ENCODE peak calls at places on chromosome 3, in ten cellular contexts. One of them, this sample, is unnamed.

GRCh38 chr3:184789314-184789998 is 22.5 kb upstream of the VPS8 start:
- DNase-seq in HepG2: no peak
- DNase-seq in upper lobe of left lung: no peak
- DNase-seq in esophagus muscularis mucosa: no peak
- DNase-seq in GM23338: no peak
- DNase-seq in Panc1: no peak
- DNase-seq in GM12878: no peak
- DNase-seq in stomach: no peak
- DNase-seq in H1: no peak
- DNase-seq in sigmoid colon: no peak
- DNase-seq in this sample: no peak

GRCh38 chr3:184584001-184584891 is 22.7 kb downstream of the EPHB3 start:
- DNase-seq in GM12878: no peak
- DNase-seq in esophagus muscularis mucosa: no peak
- DNase-seq in sigmoid colon: no peak
- DNase-seq in HepG2: no peak
- DNase-seq in stomach: no peak
- DNase-seq in upper lobe of left lung: no peak
- DNase-seq in Panc1: no peak
- DNase-seq in GM23338: peak
- DNase-seq in H1: no peak
- DNase-seq in this sample: no peak

GRCh38 chr3:133948996-133949395 is 53.3 kb upstream of the RAB6B start:
- DNase-seq in sigmoid colon: no peak
- DNase-seq in Panc1: no peak
- DNase-seq in upper lobe of left lung: no peak
- DNase-seq in HepG2: no peak
- DNase-seq in H1: no peak
- DNase-seq in GM12878: no peak
- DNase-seq in GM23338: no peak
- DNase-seq in stomach: no peak
- DNase-seq in esophagus muscularis mucosa: no peak
- DNase-seq in this sample: no peak

GRCh38 chr3:171974986-171975837 is 64.2 kb upstream of the FNDC3B start:
- DNase-seq in H1: no peak
- DNase-seq in HepG2: no peak
- DNase-seq in esophagus muscularis mucosa: no peak
- DNase-seq in stomach: no peak
- DNase-seq in sigmoid colon: no peak
- DNase-seq in GM12878: no peak
- DNase-seq in Panc1: no peak
- DNase-seq in upper lobe of left lung: no peak
- DNase-seq in GM23338: no peak
- DNase-seq in this sample: peak

GRCh38 chr3:126137490-126138130 is 42.8 kb downstream of the ALDH1L1 start:
- DNase-seq in esophagus muscularis mucosa: peak
- DNase-seq in H1: no peak
- DNase-seq in upper lobe of left lung: peak
- DNase-seq in stomach: peak
- DNase-seq in Panc1: no peak
- DNase-seq in HepG2: no peak
- DNase-seq in sigmoid colon: peak
- DNase-seq in GM23338: no peak
- DNase-seq in GM12878: no peak
- DNase-seq in this sample: no peak

GRCh38 chr3:50630916-50631315 is 14.0 kb downstream of the MAPKAPK3 start:
- DNase-seq in esophagus muscularis mucosa: no peak
- DNase-seq in GM23338: no peak
- DNase-seq in upper lobe of left lung: no peak
- DNase-seq in stomach: no peak
- DNase-seq in sigmoid colon: no peak
- DNase-seq in GM12878: no peak
- DNase-seq in Panc1: no peak
- DNase-seq in H1: no peak
- DNase-seq in HepG2: no peak
- DNase-seq in this sample: no peak

GRCh38 chr3:40396406-40396805 is 9.4 kb downstream of the ENTPD3 start:
- DNase-seq in esophagus muscularis mucosa: no peak
- DNase-seq in HepG2: no peak
- DNase-seq in GM12878: no peak
- DNase-seq in H1: no peak
- DNase-seq in Panc1: no peak
- DNase-seq in GM23338: no peak
- DNase-seq in sigmoid colon: no peak
- DNase-seq in stomach: no peak
- DNase-seq in upper lobe of left lung: no peak
- DNase-seq in this sample: no peak

GRCh38 chr3:35659808-35660207 is 20.5 kb downstream of the ARPP21 start:
- DNase-seq in upper lobe of left lung: no peak
- DNase-seq in H1: no peak
- DNase-seq in esophagus muscularis mucosa: no peak
- DNase-seq in GM23338: peak
- DNase-seq in Panc1: no peak
- DNase-seq in stomach: no peak
- DNase-seq in sigmoid colon: no peak
- DNase-seq in GM12878: no peak
- DNase-seq in HepG2: peak
- DNase-seq in this sample: no peak

GRCh38 chr3:67790043-67790442 is 135.6 kb upstream of the SUCLG2 start:
- DNase-seq in esophagus muscularis mucosa: no peak
- DNase-seq in GM12878: peak
- DNase-seq in HepG2: peak
- DNase-seq in H1: peak
- DNase-seq in GM23338: peak
- DNase-seq in Panc1: peak
- DNase-seq in sigmoid colon: no peak
- DNase-seq in upper lobe of left lung: no peak
- DNase-seq in stomach: peak
- DNase-seq in this sample: peak

GRCh38 chr3:8979262-8979661 is 16.0 kb upstream of the RAD18 start:
- DNase-seq in sigmoid colon: no peak
- DNase-seq in stomach: no peak
- DNase-seq in GM23338: no peak
- DNase-seq in esophagus muscularis mucosa: peak
- DNase-seq in GM12878: no peak
- DNase-seq in upper lobe of left lung: no peak
- DNase-seq in H1: no peak
- DNase-seq in Panc1: no peak
- DNase-seq in HepG2: no peak
- DNase-seq in this sample: no peak

GRCh38 chr3:149487598-149488197 is 13.2 kb downstream of the TM4SF4 start:
- DNase-seq in sigmoid colon: no peak
- DNase-seq in esophagus muscularis mucosa: no peak
- DNase-seq in GM23338: peak
- DNase-seq in H1: no peak
- DNase-seq in GM12878: no peak
- DNase-seq in HepG2: no peak
- DNase-seq in Panc1: no peak
- DNase-seq in stomach: no peak
- DNase-seq in upper lobe of left lung: no peak
- DNase-seq in this sample: peak

GRCh38 chr3:197339841-197340520 is 41.6 kb upstream of the DLG1 start:
- DNase-seq in H1: no peak
- DNase-seq in HepG2: peak
- DNase-seq in sigmoid colon: no peak
- DNase-seq in upper lobe of left lung: no peak
- DNase-seq in GM12878: no peak
- DNase-seq in Panc1: no peak
- DNase-seq in stomach: no peak
- DNase-seq in GM23338: no peak
- DNase-seq in esophagus muscularis mucosa: no peak
- DNase-seq in this sample: no peak

GRCh38 chr3:75338342-75338741 is 325.8 kb upstream of the FRG2C start:
- DNase-seq in GM12878: no peak
- DNase-seq in esophagus muscularis mucosa: no peak
- DNase-seq in Panc1: no peak
- DNase-seq in upper lobe of left lung: no peak
- DNase-seq in H1: no peak
- DNase-seq in sigmoid colon: no peak
- DNase-seq in GM23338: no peak
- DNase-seq in stomach: no peak
- DNase-seq in HepG2: no peak
- DNase-seq in this sample: no peak

DNA sequence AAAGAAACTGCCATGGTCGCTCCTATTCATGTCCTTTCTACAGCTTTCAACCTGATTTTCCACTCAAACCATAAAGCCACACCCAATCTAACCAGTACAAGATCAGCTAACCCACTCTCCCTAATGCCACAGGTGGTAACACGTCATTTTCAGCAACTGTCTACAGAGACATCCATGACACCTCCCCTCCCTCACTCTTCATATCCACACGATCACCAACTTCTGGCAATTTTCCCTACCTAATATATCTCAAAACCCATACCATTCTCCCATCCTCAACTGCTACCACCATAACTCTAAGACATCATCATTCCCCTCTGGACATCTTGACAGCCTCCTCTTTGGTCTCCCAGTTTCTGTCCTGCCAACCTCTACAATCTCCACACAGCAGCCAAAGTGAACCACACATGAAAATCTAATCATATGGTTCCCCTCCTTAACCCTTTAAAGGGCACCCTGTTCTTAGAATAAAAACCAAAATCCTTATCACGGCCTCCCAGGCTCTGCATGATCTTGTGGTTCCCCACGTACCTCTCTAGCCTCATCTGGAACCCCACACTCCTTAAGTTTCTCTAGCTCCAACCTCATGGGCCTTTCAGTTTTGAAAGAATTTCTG is 33.6 kb downstream of the SPINK8 start:
- DNase-seq in GM23338: no peak
- DNase-seq in sigmoid colon: no peak
- DNase-seq in upper lobe of left lung: no peak
- DNase-seq in esophagus muscularis mucosa: no peak
- DNase-seq in stomach: no peak
- DNase-seq in Panc1: no peak
- DNase-seq in HepG2: no peak
- DNase-seq in GM12878: no peak
- DNase-seq in H1: no peak
- DNase-seq in this sample: no peak
- H3K27ac ChIP-seq in GM23338: no peak
- H3K27ac ChIP-seq in sigmoid colon: peak
- H3K27ac ChIP-seq in upper lobe of left lung: peak
- H3K27ac ChIP-seq in esophagus muscularis mucosa: no peak
- H3K27ac ChIP-seq in stomach: peak
- H3K27ac ChIP-seq in Panc1: peak
- H3K27ac ChIP-seq in HepG2: peak
- H3K27ac ChIP-seq in GM12878: peak
- H3K27ac ChIP-seq in H1: no peak
- H3K27ac ChIP-seq in this sample: peak

DNA sequence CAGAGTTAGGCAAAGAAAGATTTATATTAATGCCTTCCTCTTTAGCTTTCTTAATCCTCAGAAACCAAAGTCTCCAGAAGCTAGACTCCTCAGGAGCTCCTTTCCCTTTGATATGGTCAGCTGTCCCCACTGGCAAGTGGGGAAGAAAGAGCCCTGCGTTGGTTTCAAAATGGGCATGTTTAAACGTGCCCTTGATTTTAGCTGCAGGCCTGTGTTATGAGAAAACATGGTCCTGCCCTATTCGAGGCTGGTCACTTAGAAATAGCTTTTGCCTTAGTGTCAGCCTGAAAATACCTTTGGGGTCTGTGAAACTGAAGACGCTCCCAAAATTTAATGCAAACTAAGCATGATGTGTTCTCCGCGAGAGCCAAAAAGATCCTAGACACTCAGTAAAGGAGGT is 135.5 kb upstream of the RARB start:
- DNase-seq in GM12878: no peak
- DNase-seq in sigmoid colon: no peak
- DNase-seq in upper lobe of left lung: no peak
- DNase-seq in esophagus muscularis mucosa: no peak
- DNase-seq in H1: no peak
- DNase-seq in Panc1: no peak
- DNase-seq in GM23338: no peak
- DNase-seq in HepG2: no peak
- DNase-seq in stomach: no peak
- DNase-seq in this sample: no peak
- TF ChIP-seq POLR2AphosphoS5 in GM12878: no peak
- TF ChIP-seq POLR2AphosphoS5 in sigmoid colon: no peak
- TF ChIP-seq POLR2AphosphoS5 in upper lobe of left lung: no peak
- TF ChIP-seq POLR2AphosphoS5 in esophagus muscularis mucosa: no peak
- TF ChIP-seq POLR2AphosphoS5 in H1: no peak
- TF ChIP-seq POLR2AphosphoS5 in Panc1: no peak
- TF ChIP-seq POLR2AphosphoS5 in GM23338: no peak
- TF ChIP-seq POLR2AphosphoS5 in HepG2: no peak
- TF ChIP-seq POLR2AphosphoS5 in stomach: no peak
- TF ChIP-seq POLR2AphosphoS5 in this sample: no peak

DNA sequence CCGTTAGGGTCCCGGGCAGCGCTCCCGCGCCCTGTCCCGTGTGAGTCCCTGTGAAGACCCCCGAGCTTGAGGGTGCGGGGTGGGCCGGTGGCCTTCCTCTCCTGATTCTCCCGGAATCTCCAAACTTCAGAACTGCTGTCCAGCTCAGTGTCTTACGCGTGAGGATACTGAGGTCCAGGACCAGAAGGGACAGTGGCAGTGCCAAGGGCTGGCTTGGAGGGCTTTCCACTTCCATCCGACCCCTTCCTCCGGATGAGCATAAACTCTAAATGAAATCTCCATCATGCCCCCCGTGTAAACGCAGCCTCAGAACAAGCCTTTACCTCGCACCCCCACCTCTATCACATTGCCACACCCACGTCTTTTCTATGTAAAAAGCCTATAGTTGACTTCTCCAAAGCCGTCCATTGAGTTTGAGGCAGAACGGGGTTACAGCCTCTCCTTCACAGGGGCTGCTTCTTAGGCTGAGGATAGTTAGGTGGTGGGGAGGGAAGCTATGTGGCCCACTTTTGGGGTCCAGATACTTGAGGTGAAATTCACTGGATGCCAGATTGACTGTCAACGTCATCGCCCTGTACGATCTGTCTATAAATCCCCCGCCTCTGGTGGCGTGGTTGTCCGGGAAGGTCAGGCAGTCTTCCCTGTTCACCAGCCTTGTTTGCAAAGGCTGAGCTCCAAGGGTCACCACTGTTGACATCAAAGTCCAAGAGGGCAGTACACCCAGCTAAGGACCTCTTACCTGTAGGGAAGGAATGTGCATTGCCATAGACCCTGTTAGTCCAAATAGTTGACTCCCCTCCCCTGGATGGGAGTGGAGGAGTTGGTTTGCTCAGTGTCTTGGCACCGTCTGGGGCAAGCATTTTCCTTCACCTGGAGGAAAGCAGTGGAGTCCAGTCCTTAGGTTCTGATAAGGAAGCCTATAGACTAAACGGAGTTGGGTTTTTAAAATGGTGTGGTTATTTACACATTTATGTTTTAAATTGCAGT is 1.2 kb downstream of the EDEM1 start:
- DNase-seq in GM23338: peak
- DNase-seq in Panc1: no peak
- DNase-seq in HepG2: peak
- DNase-seq in GM12878: no peak
- DNase-seq in stomach: peak
- DNase-seq in upper lobe of left lung: peak
- DNase-seq in esophagus muscularis mucosa: no peak
- DNase-seq in sigmoid colon: no peak
- DNase-seq in H1: no peak
- DNase-seq in this sample: no peak
- H3K27ac ChIP-seq in GM23338: no peak
- H3K27ac ChIP-seq in Panc1: peak
- H3K27ac ChIP-seq in HepG2: peak
- H3K27ac ChIP-seq in GM12878: peak
- H3K27ac ChIP-seq in stomach: peak
- H3K27ac ChIP-seq in upper lobe of left lung: peak
- H3K27ac ChIP-seq in esophagus muscularis mucosa: peak
- H3K27ac ChIP-seq in sigmoid colon: peak
- H3K27ac ChIP-seq in H1: no peak
- H3K27ac ChIP-seq in this sample: peak

GRCh38 chr3:127761101-127761802 is 61.1 kb downstream of the MGLL start:
- DNase-seq in GM23338: no peak
- DNase-seq in HepG2: no peak
- DNase-seq in Panc1: no peak
- DNase-seq in upper lobe of left lung: peak
- DNase-seq in GM12878: no peak
- DNase-seq in H1: no peak
- DNase-seq in sigmoid colon: no peak
- DNase-seq in esophagus muscularis mucosa: no peak
- DNase-seq in stomach: no peak
- DNase-seq in this sample: no peak
- TF ChIP-seq POLR2AphosphoS5 in GM23338: no peak
- TF ChIP-seq POLR2AphosphoS5 in HepG2: no peak
- TF ChIP-seq POLR2AphosphoS5 in Panc1: no peak
- TF ChIP-seq POLR2AphosphoS5 in upper lobe of left lung: peak
- TF ChIP-seq POLR2AphosphoS5 in GM12878: peak
- TF ChIP-seq POLR2AphosphoS5 in H1: no peak
- TF ChIP-seq POLR2AphosphoS5 in sigmoid colon: no peak
- TF ChIP-seq POLR2AphosphoS5 in esophagus muscularis mucosa: no peak
- TF ChIP-seq POLR2AphosphoS5 in stomach: no peak
- TF ChIP-seq POLR2AphosphoS5 in this sample: peak